ENCODE peak calls at places on chromosomes 4 and X, in five cellular contexts. L is aorta, R is cardiac fibroblast, V is PC-3, I is fibroblast of lung. B is an unnamed sample.

GRCh38 chr4:4492161-4492847 is 49.5 kb downstream of the STX18 start:
- DNase-seq in L (no peak), R (peak), V (no peak), I (peak), B (no peak)

GRCh38 chr4:7006411-7006810 is 36.8 kb upstream of the TADA2B start:
- DNase-seq in L (no peak), R (no peak), V (no peak), I (no peak), B (no peak)

GRCh38 chr4:36237366-36238353 is 6.7 kb downstream of the ARAP2 start:
- DNase-seq in L (no peak), R (no peak), V (no peak), I (no peak), B (no peak)

GRCh38 chr4:26785766-26786165 is 74.9 kb upstream of the STIM2 start:
- DNase-seq in L (no peak), R (no peak), V (no peak), I (no peak), B (no peak)

GRCh38 chrX:147875866-147876596 is 35.7 kb upstream of the FMR1 start:
- DNase-seq in L (no peak), R (peak), V (no peak), I (no peak), B (no peak)

GRCh38 chr4:125994024-125994423 is 679.3 kb downstream of the FAT4 start:
- DNase-seq in L (no peak), R (no peak), V (no peak), I (peak), B (no peak)

GRCh38 chrX:72086995-72087394 is 44.7 kb downstream of the RTL5 start:
- DNase-seq in L (no peak), R (no peak), V (no peak), I (no peak), B (no peak)

GRCh38 chr4:60683357-60683756 is 516.8 kb upstream of the ADGRL3 start:
- DNase-seq in L (no peak), R (peak), V (peak), I (peak), B (peak)

GRCh38 chrX:127726227-127726626 is 326.0 kb downstream of the ACTRT1 start:
- DNase-seq in L (no peak), R (no peak), V (no peak), I (no peak), B (no peak)
- H3K4me3 ChIP-seq in L (no peak), R (no peak), V (no peak), I (no peak), B (no peak)

GRCh38 chr4:158673633-158674032 is 1.5 kb downstream of the ETFDH start:
- DNase-seq in L (no peak), R (no peak), V (no peak), I (no peak), B (no peak)
- H3K4me3 ChIP-seq in L (no peak), R (no peak), V (no peak), I (no peak), B (no peak)

GRCh38 chr4:41143721-41144379 is 70.5 kb downstream of the APBB2 start:
- DNase-seq in L (no peak), R (peak), V (peak), I (peak), B (no peak)

GRCh38 chr4:41142356-41142755 is 72.0 kb downstream of the APBB2 start:
- DNase-seq in L (no peak), R (peak), V (no peak), I (peak), B (no peak)

GRCh38 chr4:41141910-41142309 is 72.4 kb downstream of the APBB2 start:
- DNase-seq in L (no peak), R (peak), V (peak), I (peak), B (peak)

GRCh38 chr4:41144812-41145211 is 69.5 kb downstream of the APBB2 start:
- DNase-seq in L (no peak), R (peak), V (no peak), I (no peak), B (peak)

DNA sequence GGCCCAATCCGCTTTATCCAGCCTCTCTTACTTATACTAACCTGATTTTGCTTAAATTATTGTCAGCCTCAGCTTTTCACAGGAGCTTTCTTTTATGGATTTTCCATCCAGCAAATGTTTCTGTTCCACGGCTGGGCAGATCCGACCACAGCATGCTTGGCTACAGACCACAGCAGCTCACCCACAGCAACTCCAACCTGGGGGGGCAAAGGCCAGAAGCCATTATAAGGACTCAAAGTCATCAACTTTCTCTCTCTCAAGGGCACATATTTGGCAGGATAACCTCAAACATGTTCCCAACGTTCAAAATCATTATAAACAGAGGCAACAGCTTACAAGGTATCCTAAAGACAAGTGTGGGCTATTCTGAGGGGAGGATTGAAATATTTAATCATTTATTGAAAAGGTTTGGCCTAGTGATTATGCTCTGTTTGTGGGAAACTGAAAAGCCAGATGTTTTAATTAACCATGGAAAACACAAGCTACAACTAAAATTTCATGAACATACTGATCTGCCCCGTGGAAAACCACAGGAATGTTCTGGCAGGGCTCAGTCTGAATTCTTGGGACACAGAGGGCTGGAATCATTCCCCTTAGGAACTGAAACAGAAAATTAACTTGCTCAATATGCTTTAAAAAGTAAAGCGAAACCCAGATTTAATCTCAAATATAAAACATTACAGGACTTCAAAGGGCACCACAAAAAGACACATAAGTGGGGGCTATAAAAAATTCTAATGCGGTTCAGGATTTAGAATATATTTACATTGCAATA is 71.2 kb downstream of the APBB2 start:
- DNase-seq in L (no peak), R (peak), V (peak), I (peak), B (peak)
- H3K4me3 ChIP-seq in L (no peak), R (no peak), V (no peak), I (peak), B (no peak)

GRCh38 chr4:180060159-180060889 is 2182.9 kb upstream of the TENM3 start:
- DNase-seq in L (no peak), R (no peak), V (peak), I (peak), B (peak)

GRCh38 chr4:180059216-180059881 is 2183.9 kb upstream of the TENM3 start:
- DNase-seq in L (peak), R (no peak), V (no peak), I (peak), B (no peak)

GRCh38 chr4:180057198-180057821 is 2185.9 kb upstream of the TENM3 start:
- DNase-seq in L (no peak), R (no peak), V (no peak), I (peak), B (no peak)

GRCh38 chr4:180057891-180058643 is 2185.1 kb upstream of the TENM3 start:
- DNase-seq in L (peak), R (peak), V (no peak), I (peak), B (no peak)

GRCh38 chr4:180058731-180059215 is 2184.4 kb upstream of the TENM3 start:
- DNase-seq in L (peak), R (peak), V (peak), I (peak), B (no peak)
- H3K4me3 ChIP-seq in L (peak), R (peak), V (peak), I (peak), B (peak)

GRCh38 chr4:39528056-39528465 is 822 bp upstream of the UGDH start:
- DNase-seq in L (peak), R (peak), V (peak), I (peak), B (peak)

GRCh38 chr4:39527296-39528055 is at the start of gene UGDH:
- DNase-seq in L (peak), R (peak), V (peak), I (peak), B (peak)

GRCh38 chr4:39524420-39524957 is 2.8 kb downstream of the UGDH start:
- DNase-seq in L (peak), R (no peak), V (no peak), I (no peak), B (no peak)

GRCh38 chr4:39526283-39526682 is 956 bp downstream of the UGDH start:
- DNase-seq in L (no peak), R (no peak), V (peak), I (peak), B (no peak)

GRCh38 chr4:39526810-39527295 is 386 bp downstream of the UGDH start:
- DNase-seq in L (no peak), R (no peak), V (peak), I (no peak), B (no peak)
- H3K4me3 ChIP-seq in L (peak), R (peak), V (peak), I (peak), B (peak)

DNA sequence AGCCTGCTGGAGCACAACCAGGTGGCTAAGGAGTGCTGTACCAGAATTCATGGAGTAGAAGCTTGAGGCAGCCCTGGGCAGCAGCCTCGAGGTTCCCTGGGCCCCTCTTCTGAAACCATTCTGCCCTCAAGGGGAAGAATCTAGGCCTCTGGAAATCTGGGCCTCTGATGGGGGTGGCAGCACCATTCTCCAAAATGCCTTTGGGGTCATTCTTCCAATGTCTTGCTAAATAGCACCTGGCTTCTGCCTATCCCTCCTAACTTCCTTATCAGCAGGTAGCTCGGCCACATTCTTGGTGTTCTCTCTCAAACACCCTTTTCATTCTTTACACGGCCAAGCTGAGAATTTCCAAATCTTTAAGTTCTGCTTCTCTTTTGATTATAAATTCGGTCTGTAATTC is 473.6 kb downstream of the BCOR start:
- DNase-seq in L (no peak), R (no peak), V (no peak), I (no peak), B (no peak)
- H3K4me3 ChIP-seq in L (no peak), R (no peak), V (no peak), I (no peak), B (no peak)

GRCh38 chr4:156949373-156949814 is 22.2 kb downstream of the PDGFC start:
- DNase-seq in L (no peak), R (peak), V (peak), I (peak), B (peak)

GRCh38 chr4:156950950-156951349 is 20.6 kb downstream of the PDGFC start:
- DNase-seq in L (no peak), R (no peak), V (peak), I (no peak), B (no peak)

GRCh38 chr4:156948738-156949137 is 22.9 kb downstream of the PDGFC start:
- DNase-seq in L (no peak), R (no peak), V (no peak), I (no peak), B (no peak)

GRCh38 chr4:156948133-156948532 is 23.5 kb downstream of the PDGFC start:
- DNase-seq in L (no peak), R (peak), V (no peak), I (no peak), B (no peak)

GRCh38 chr4:156950090-156950489 is 21.5 kb downstream of the PDGFC start:
- DNase-seq in L (no peak), R (no peak), V (no peak), I (no peak), B (no peak)
- H3K4me3 ChIP-seq in L (no peak), R (no peak), V (peak), I (no peak), B (no peak)

DNA sequence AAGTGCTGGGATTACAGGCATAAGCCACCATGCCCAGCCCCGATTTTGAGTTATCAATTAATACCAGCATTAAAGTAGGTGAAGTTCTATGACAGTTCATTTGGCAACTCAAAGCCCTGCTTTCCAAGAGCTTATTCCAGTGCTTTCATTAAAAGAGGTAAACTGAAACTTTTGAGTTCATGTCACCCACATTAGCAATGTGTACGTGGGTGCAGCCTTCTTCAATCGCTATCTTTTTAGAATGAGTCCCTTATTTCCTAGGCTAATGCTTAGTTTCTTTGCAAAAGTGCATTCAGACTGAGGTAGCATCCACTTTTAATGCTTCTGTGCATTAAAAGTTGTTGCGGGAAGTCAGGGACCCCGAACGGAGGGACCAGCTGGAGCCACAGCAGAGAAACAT is 26.1 kb upstream of the MTNR1A start:
- DNase-seq in L (no peak), R (no peak), V (no peak), I (no peak), B (no peak)
- H3K4me3 ChIP-seq in L (no peak), R (no peak), V (no peak), I (no peak), B (no peak)